ENCODE peak calls at places on chromosomes 7 and 10, in four cellular contexts. E, H, S and C are unnamed samples.

GRCh38 chr7:2219606-2220005 is 13.1 kb downstream of the MAD1L1 start:
- DNase-seq in E (no peak), H (no peak), S (no peak), C (no peak)

GRCh38 chr7:157250605-157251228 is 86.1 kb upstream of the DNAJB6 start:
- DNase-seq in E (peak; percentile 73), H (peak; percentile 72), S (peak; percentile 24), C (peak; percentile 53)

GRCh38 chr7:107173691-107174406 is 5.0 kb downstream of the HBP1 start:
- DNase-seq in E (no peak), H (no peak), S (no peak), C (no peak)

GRCh38 chr7:128136215-128136597 is 104.9 kb upstream of the LEP start:
- DNase-seq in E (no peak), H (peak; percentile 67), S (no peak), C (peak; percentile 48)

GRCh38 chr7:132422502-132423101 is 153.7 kb downstream of the PLXNA4 start:
- DNase-seq in E (no peak), H (no peak), S (no peak), C (peak; percentile 32)

GRCh38 chr7:125390866-125391265 is 461.2 kb upstream of the POT1 start:
- DNase-seq in E (no peak), H (no peak), S (no peak), C (no peak)

GRCh38 chr7:143299840-143300239 is 11.7 kb downstream of the CASP2 start:
- DNase-seq in E (peak; percentile 20), H (peak; percentile 56), S (no peak), C (peak; percentile 33)

GRCh38 chr7:156156734-156157408 is 344.6 kb upstream of the SHH start:
- DNase-seq in E (no peak), H (peak; percentile 76), S (peak; percentile 34), C (peak; percentile 58)

GRCh38 chr7:16071246-16071857 is 350.0 kb downstream of the CRPPA start:
- DNase-seq in E (peak; percentile 80), H (peak; percentile 72), S (no peak), C (peak; percentile 33)

GRCh38 chr7:44637788-44638594 is 31.6 kb downstream of the OGDH start:
- DNase-seq in E (peak; percentile 77), H (no peak), S (no peak), C (no peak)

GRCh38 chr10:116694927-116695268 is 47.5 kb downstream of the HSPA12A start:
- DNase-seq in E (no peak), H (no peak), S (no peak), C (no peak)

GRCh38 chr10:131147301-131147975 is 164.1 kb downstream of the TCERG1L start:
- DNase-seq in E (no peak), H (no peak), S (no peak), C (no peak)

GRCh38 chr7:73742753-73743641 is 4.4 kb upstream of the ABHD11 start:
- DNase-seq in E (no peak), H (peak; percentile 96), S (peak; percentile 98), C (peak; percentile 89)

GRCh38 chr10:95841711-95842498 is 65.9 kb upstream of the CC2D2B start:
- DNase-seq in E (peak; percentile 84), H (peak; percentile 74), S (no peak), C (peak; percentile 21)

GRCh38 chr10:118590334-118590733 is 5.1 kb downstream of the PRLHR start:
- DNase-seq in E (peak; percentile 66), H (peak; percentile 5), S (no peak), C (no peak)

GRCh38 chr10:21398549-21399345 is 126.7 kb downstream of the SKIDA1 start:
- DNase-seq in E (no peak), H (no peak), S (no peak), C (no peak)

GRCh38 chr7:40500209-40500608 is 365.4 kb downstream of the SUGCT start:
- DNase-seq in E (no peak), H (no peak), S (no peak), C (no peak)

GRCh38 chr10:126921974-126922525 is 16.8 kb downstream of the DOCK1 start:
- DNase-seq in E (peak; percentile 76), H (no peak), S (no peak), C (no peak)

GRCh38 chr10:22712246-22712958 is 2.0 kb downstream of the PIP4K2A start:
- DNase-seq in E (peak; percentile 54), H (no peak), S (no peak), C (no peak)

GRCh38 chr7:42145539-42145938 is 91.5 kb downstream of the GLI3 start:
- DNase-seq in E (no peak), H (no peak), S (no peak), C (no peak)

GRCh38 chr10:120575411-120575810 is 118.4 kb downstream of the PLPP4 start:
- DNase-seq in E (no peak), H (no peak), S (no peak), C (no peak)

GRCh38 chr7:89223906-89224395 is 428.4 kb upstream of the TEX47 start:
- DNase-seq in E (no peak), H (no peak), S (no peak), C (no peak)

GRCh38 chr7:134121632-134122139 is 5.5 kb upstream of the LRGUK start:
- DNase-seq in E (no peak), H (no peak), S (no peak), C (no peak)

GRCh38 chr10:114694735-114695134 is 36.7 kb upstream of the ABLIM1 start:
- DNase-seq in E (peak; percentile 33), H (peak; percentile 71), S (peak; percentile 19), C (peak; percentile 57)

GRCh38 chr10:3712707-3713106 is 72.3 kb downstream of the KLF6 start:
- DNase-seq in E (no peak), H (no peak), S (no peak), C (no peak)

GRCh38 chr10:4511559-4511958 is 314.4 kb upstream of the AKR1E2 start:
- DNase-seq in E (no peak), H (no peak), S (no peak), C (no peak)

GRCh38 chr7:75909521-75910132 is 5.3 kb upstream of the POR start:
- DNase-seq in E (no peak), H (no peak), S (no peak), C (no peak)

GRCh38 chr10:86411281-86411841 is 44.8 kb upstream of the GRID1 start:
- DNase-seq in E (peak; percentile 82), H (no peak), S (no peak), C (no peak)

GRCh38 chr7:122884186-122884585 is 2.1 kb downstream of the CADPS2 start:
- DNase-seq in E (no peak), H (peak; percentile 30), S (no peak), C (no peak)

GRCh38 chr7:34596887-34597286 is 61.1 kb upstream of the NPSR1 start:
- DNase-seq in E (peak; percentile 34), H (peak; percentile 20), S (no peak), C (no peak)

GRCh38 chr10:69332278-69333010 is 54.1 kb downstream of the HK1 start:
- DNase-seq in E (peak; percentile 43), H (no peak), S (no peak), C (no peak)

GRCh38 chr10:99172950-99173349 is 62.7 kb downstream of the HPSE2 start:
- DNase-seq in E (no peak), H (no peak), S (no peak), C (no peak)

DNA sequence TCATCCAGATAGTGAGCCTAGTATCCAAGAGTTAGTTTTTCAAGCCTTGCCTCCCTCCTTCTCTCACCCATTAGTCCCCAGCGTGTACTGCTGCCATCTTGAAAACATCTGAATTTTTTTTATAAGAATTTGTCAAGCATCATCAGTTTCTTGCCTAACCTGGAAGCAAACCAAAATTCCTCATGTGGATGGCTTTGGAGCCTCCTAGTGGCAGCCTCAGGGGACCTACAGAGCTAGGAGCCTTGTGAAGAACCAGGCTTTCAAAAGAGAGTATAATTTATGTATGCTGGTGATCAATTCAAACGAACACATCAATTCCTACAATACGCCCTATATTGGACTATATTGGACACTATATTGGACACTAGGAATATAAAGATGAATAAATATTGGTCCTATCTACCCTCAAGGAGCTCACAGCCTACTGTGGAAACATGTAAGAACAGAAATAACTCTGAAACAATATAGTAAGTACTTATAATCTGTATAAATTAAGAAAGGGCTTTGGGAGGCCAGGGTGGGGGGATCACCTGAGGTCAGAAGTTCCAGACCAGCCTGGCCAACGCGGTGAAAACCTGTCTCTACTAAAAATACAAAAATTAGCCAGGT is 63.4 kb downstream of the HPSE2 start:
- DNase-seq in E (peak; percentile 64), H (peak; percentile 73), S (peak; percentile 18), C (peak; percentile 56)
- TF ChIP-seq CTCF in E (peak; percentile 55), H (peak; percentile 90), S (peak; percentile 86), C (peak; percentile 85)

DNA sequence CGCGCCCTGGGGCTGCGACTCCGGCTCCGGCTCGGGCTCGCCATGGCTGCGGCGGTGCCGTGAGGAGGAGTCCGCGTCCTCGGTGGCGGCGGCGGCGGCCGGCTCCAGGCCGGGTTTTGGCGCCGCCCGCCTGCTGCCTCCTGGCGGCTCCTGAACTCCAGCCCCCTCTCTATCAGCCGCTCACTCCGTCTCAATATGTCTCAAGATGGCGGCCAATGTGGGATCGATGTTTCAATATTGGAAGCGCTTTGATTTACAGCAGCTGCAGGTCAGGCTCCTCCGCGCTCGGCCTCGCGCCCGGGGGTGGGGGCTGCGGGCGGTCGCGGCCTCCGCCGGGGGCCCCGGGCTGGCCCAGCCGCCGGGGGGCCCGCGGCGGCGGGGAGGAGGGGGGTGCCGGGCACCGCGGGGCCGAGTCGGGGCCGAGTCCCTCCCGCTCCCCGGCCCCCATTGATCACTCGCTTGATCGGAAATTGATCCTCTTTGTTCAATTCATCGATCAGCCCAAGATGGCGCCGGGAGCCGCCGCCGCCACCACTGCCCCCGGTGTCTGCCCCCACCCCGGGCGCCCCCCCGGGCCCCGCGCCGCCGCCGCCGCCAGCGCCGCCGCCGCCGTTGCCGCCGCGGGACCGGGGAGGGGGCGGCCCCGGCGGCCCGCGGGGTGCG is 1.5 kb upstream of the CUX1 start:
- DNase-seq in E (peak; percentile 89), H (peak; percentile 95), S (peak; percentile 65), C (peak; percentile 81)
- TF ChIP-seq CTCF in E (no peak), H (no peak), S (no peak), C (no peak)

GRCh38 chr7:105336009-105336408 is 52.7 kb downstream of the SRPK2 start:
- DNase-seq in E (no peak), H (no peak), S (no peak), C (no peak)
- TF ChIP-seq CTCF in E (peak; percentile 23), H (peak; percentile 28), S (peak; percentile 41), C (peak; percentile 7)

GRCh38 chr10:97852277-97852676 is 2.6 kb downstream of the GOLGA7B start:
- DNase-seq in E (no peak), H (no peak), S (no peak), C (no peak)
- TF ChIP-seq CTCF in E (no peak), H (no peak), S (no peak), C (no peak)

GRCh38 chr10:13797171-13797570 is 210.4 kb downstream of the PRPF18 start:
- DNase-seq in E (no peak), H (no peak), S (no peak), C (no peak)
- TF ChIP-seq CTCF in E (no peak), H (no peak), S (no peak), C (no peak)

DNA sequence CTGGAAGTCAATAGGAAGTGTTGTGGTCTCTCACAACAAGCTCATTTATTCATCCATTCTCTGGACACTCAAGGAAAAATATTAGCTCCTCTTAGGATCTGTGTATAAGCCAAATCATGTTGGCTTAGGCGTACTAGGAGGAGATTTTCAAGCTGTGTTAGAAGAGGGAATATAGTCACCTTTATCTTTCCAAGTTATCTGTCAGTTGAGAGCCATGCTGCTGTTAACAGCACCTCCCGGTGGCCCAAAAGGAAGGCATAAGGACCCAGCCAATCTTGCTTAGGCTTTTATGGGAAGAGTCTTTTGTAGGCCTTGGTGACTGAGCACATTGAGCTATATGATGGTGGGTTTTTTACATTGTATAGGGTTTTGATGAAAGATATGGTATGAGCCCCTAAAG is 220.0 kb downstream of the LRMDA start:
- DNase-seq in E (no peak), H (peak; percentile 55), S (no peak), C (no peak)
- TF ChIP-seq CTCF in E (no peak), H (peak; percentile 58), S (no peak), C (peak; percentile 10)